ENCODE peak calls at places on chromosomes 6 and 20, in four cellular contexts. One of them, this sample, is unnamed.

GRCh38 chr6:72132851-72133250 is 246.5 kb downstream of the RIMS1 start:
- DNase-seq in GM12878: no peak
- DNase-seq in SK-N-SH: peak
- DNase-seq in H1: no peak
- DNase-seq in this sample: no peak

GRCh38 chr6:139602577-139602976 is 228.1 kb upstream of the CITED2 start:
- DNase-seq in GM12878: no peak
- DNase-seq in SK-N-SH: no peak
- DNase-seq in H1: no peak
- DNase-seq in this sample: no peak

GRCh38 chr20:33909331-33909921 is 84.3 kb upstream of the RALY start:
- DNase-seq in GM12878: no peak
- DNase-seq in SK-N-SH: no peak
- DNase-seq in H1: no peak
- DNase-seq in this sample: peak

GRCh38 chr20:57774951-57775350 is 65.1 kb upstream of the PMEPA1 start:
- DNase-seq in GM12878: no peak
- DNase-seq in SK-N-SH: no peak
- DNase-seq in H1: no peak
- DNase-seq in this sample: no peak

GRCh38 chr20:13271977-13272975 is 51.2 kb downstream of the ISM1 start:
- DNase-seq in GM12878: no peak
- DNase-seq in SK-N-SH: no peak
- DNase-seq in H1: no peak
- DNase-seq in this sample: no peak

GRCh38 chr6:100126682-100127484 is 132.9 kb upstream of the MCHR2 start:
- DNase-seq in GM12878: no peak
- DNase-seq in SK-N-SH: no peak
- DNase-seq in H1: no peak
- DNase-seq in this sample: no peak

GRCh38 chr20:34549291-34549928 is 9.1 kb upstream of the MAP1LC3A start:
- DNase-seq in GM12878: no peak
- DNase-seq in SK-N-SH: no peak
- DNase-seq in H1: no peak
- DNase-seq in this sample: peak

GRCh38 chr6:26392932-26393636 is 9.0 kb upstream of the BTN3A1 start:
- DNase-seq in GM12878: no peak
- DNase-seq in SK-N-SH: peak
- DNase-seq in H1: no peak
- DNase-seq in this sample: no peak

GRCh38 chr6:137237413-137238170 is 18.4 kb upstream of the IFNGR1 start:
- DNase-seq in GM12878: no peak
- DNase-seq in SK-N-SH: no peak
- DNase-seq in H1: no peak
- DNase-seq in this sample: peak

GRCh38 chr6:13672904-13673303 is 38.7 kb downstream of the RANBP9 start:
- DNase-seq in GM12878: no peak
- DNase-seq in SK-N-SH: no peak
- DNase-seq in H1: no peak
- DNase-seq in this sample: no peak

GRCh38 chr6:30615958-30616810 is 859 bp downstream of the PPP1R10 start:
- DNase-seq in GM12878: no peak
- DNase-seq in SK-N-SH: no peak
- DNase-seq in H1: no peak
- DNase-seq in this sample: peak

GRCh38 chr6:68282646-68283045 is 352.4 kb upstream of the ADGRB3 start:
- DNase-seq in GM12878: no peak
- DNase-seq in SK-N-SH: no peak
- DNase-seq in H1: no peak
- DNase-seq in this sample: no peak

GRCh38 chr6:6885521-6886088 is 222.2 kb upstream of the RREB1 start:
- DNase-seq in GM12878: no peak
- DNase-seq in SK-N-SH: no peak
- DNase-seq in H1: no peak
- DNase-seq in this sample: no peak

GRCh38 chr6:110881929-110882629 is 7.5 kb downstream of the AMD1 start:
- DNase-seq in GM12878: no peak
- DNase-seq in SK-N-SH: no peak
- DNase-seq in H1: no peak
- DNase-seq in this sample: no peak

GRCh38 chr20:31608256-31608980 is 3.3 kb downstream of the ID1 start:
- DNase-seq in GM12878: no peak
- DNase-seq in SK-N-SH: peak
- DNase-seq in H1: no peak
- DNase-seq in this sample: peak

GRCh38 chr6:131061771-131062160 is 1.3 kb downstream of the EPB41L2 start:
- DNase-seq in GM12878: no peak
- DNase-seq in SK-N-SH: no peak
- DNase-seq in H1: no peak
- DNase-seq in this sample: no peak

GRCh38 chr6:38155576-38156204 is 336.2 kb downstream of the ZFAND3 start:
- DNase-seq in GM12878: no peak
- DNase-seq in SK-N-SH: no peak
- DNase-seq in H1: no peak
- DNase-seq in this sample: no peak

GRCh38 chr6:106749611-106750010 is 120.2 kb downstream of the QRSL1 start:
- DNase-seq in GM12878: no peak
- DNase-seq in SK-N-SH: no peak
- DNase-seq in H1: no peak
- DNase-seq in this sample: no peak

GRCh38 chr6:89411269-89412070 is 603 bp downstream of the RRAGD start:
- DNase-seq in GM12878: no peak
- DNase-seq in SK-N-SH: peak
- DNase-seq in H1: no peak
- DNase-seq in this sample: no peak

GRCh38 chr20:1320902-1321653 is 7.9 kb downstream of the SDCBP2 start:
- DNase-seq in GM12878: no peak
- DNase-seq in SK-N-SH: no peak
- DNase-seq in H1: no peak
- DNase-seq in this sample: no peak

GRCh38 chr6:1837868-1838267 is 228.2 kb downstream of the FOXC1 start:
- DNase-seq in GM12878: no peak
- DNase-seq in SK-N-SH: no peak
- DNase-seq in H1: no peak
- DNase-seq in this sample: no peak

GRCh38 chr20:25083773-25084615 is 2.1 kb upstream of the VSX1 start:
- DNase-seq in GM12878: no peak
- DNase-seq in SK-N-SH: no peak
- DNase-seq in H1: no peak
- DNase-seq in this sample: no peak

GRCh38 chr20:2364014-2364413 is 16.7 kb upstream of the TGM6 start:
- DNase-seq in GM12878: no peak
- DNase-seq in SK-N-SH: no peak
- DNase-seq in H1: no peak
- DNase-seq in this sample: no peak

GRCh38 chr6:167678102-167679101 is 148.3 kb upstream of the AFDN start:
- DNase-seq in GM12878: no peak
- DNase-seq in SK-N-SH: peak
- DNase-seq in H1: no peak
- DNase-seq in this sample: peak

GRCh38 chr6:148517518-148517917 is 174.9 kb downstream of the SASH1 start:
- DNase-seq in GM12878: no peak
- DNase-seq in SK-N-SH: no peak
- DNase-seq in H1: no peak
- DNase-seq in this sample: no peak

GRCh38 chr6:16653226-16653625 is 108.0 kb downstream of the ATXN1 start:
- DNase-seq in GM12878: no peak
- DNase-seq in SK-N-SH: no peak
- DNase-seq in H1: no peak
- DNase-seq in this sample: no peak

GRCh38 chr6:119627908-119628669 is 278.5 kb upstream of the MAN1A1 start:
- DNase-seq in GM12878: no peak
- DNase-seq in SK-N-SH: no peak
- DNase-seq in H1: no peak
- DNase-seq in this sample: no peak

GRCh38 chr6:7323074-7323473 is 10.1 kb upstream of the SSR1 start:
- DNase-seq in GM12878: no peak
- DNase-seq in SK-N-SH: no peak
- DNase-seq in H1: no peak
- DNase-seq in this sample: no peak

GRCh38 chr20:57618091-57618765 is 2.0 kb downstream of the ZBP1 start:
- DNase-seq in GM12878: no peak
- DNase-seq in SK-N-SH: no peak
- DNase-seq in H1: no peak
- DNase-seq in this sample: no peak

GRCh38 chr6:4008324-4009047 is 70.5 kb downstream of the FAM217A start:
- DNase-seq in GM12878: no peak
- DNase-seq in SK-N-SH: peak
- DNase-seq in H1: no peak
- DNase-seq in this sample: peak

GRCh38 chr6:8219352-8219943 is 117.1 kb upstream of the EEF1E1 start:
- DNase-seq in GM12878: no peak
- DNase-seq in SK-N-SH: peak
- DNase-seq in H1: no peak
- DNase-seq in this sample: peak

GRCh38 chr6:5905431-5906339 is 101.0 kb downstream of the NRN1 start:
- DNase-seq in GM12878: no peak
- DNase-seq in SK-N-SH: no peak
- DNase-seq in H1: no peak
- DNase-seq in this sample: no peak

GRCh38 chr20:39993737-39994136 is 695.3 kb downstream of the MAFB start:
- DNase-seq in GM12878: no peak
- DNase-seq in SK-N-SH: no peak
- DNase-seq in H1: no peak
- DNase-seq in this sample: no peak
- TF ChIP-seq TCF12 in GM12878: no peak
- TF ChIP-seq TCF12 in SK-N-SH: no peak
- TF ChIP-seq TCF12 in H1: no peak
- TF ChIP-seq TCF12 in this sample: no peak

DNA sequence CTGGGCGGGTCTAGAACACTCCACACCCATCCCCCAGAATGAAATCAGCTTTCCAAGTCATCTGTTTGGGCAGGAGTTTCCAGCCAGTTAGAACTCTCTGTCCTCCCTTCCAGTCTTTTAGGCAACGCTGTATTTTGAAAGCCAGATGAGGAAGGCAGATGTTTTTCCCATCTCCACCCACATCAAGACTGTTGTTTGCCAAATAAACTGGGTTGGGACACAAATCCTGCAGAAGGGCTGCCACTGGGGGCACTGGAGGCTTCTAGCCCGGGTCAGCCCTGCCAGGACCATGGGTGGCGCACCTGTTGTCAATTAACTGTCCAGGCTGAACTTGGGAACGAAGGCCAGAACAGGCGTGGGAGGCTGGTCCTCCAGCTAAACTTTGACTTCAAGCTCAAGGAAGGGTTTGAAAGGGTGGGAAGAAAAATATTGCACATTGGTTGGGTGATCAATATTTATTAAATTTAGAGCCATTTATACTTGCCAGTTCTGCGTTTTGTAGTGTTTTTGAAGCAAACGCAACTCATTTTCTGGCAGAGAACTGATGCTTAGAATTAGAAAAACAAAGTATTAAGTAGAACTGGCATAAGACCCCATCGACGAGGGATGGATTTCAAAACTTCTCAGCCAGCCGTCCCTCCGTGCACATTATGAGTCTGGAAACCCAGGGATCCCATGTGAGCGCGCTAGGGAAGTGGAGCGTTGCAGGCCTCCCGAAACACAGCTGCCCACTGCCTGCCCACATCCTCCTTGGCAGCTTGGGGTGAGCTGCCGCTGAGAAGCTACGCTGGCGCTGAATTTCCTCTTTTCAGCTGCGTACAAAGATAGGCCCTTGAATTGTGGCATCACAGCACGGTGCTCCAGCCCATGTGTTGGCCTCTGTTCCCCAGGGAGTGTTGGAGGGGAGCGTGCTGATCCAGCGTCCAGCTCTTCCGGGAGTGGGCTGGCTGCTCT is 297.4 kb downstream of the QKI start:
- DNase-seq in GM12878: peak
- DNase-seq in SK-N-SH: peak
- DNase-seq in H1: no peak
- DNase-seq in this sample: peak
- TF ChIP-seq TCF12 in GM12878: peak
- TF ChIP-seq TCF12 in SK-N-SH: no peak
- TF ChIP-seq TCF12 in H1: no peak
- TF ChIP-seq TCF12 in this sample: no peak

GRCh38 chr6:24484657-24485318 is 4.6 kb downstream of the GPLD1 start:
- DNase-seq in GM12878: no peak
- DNase-seq in SK-N-SH: no peak
- DNase-seq in H1: no peak
- DNase-seq in this sample: no peak
- TF ChIP-seq TCF12 in GM12878: no peak
- TF ChIP-seq TCF12 in SK-N-SH: no peak
- TF ChIP-seq TCF12 in H1: no peak
- TF ChIP-seq TCF12 in this sample: no peak

GRCh38 chr6:49269190-49269589 is 193.9 kb downstream of the MMUT start:
- DNase-seq in GM12878: no peak
- DNase-seq in SK-N-SH: no peak
- DNase-seq in H1: no peak
- DNase-seq in this sample: no peak
- TF ChIP-seq TCF12 in GM12878: no peak
- TF ChIP-seq TCF12 in SK-N-SH: no peak
- TF ChIP-seq TCF12 in H1: no peak
- TF ChIP-seq TCF12 in this sample: no peak

GRCh38 chr6:75230484-75231325 is 12.9 kb downstream of the COX7A2 start:
- DNase-seq in GM12878: no peak
- DNase-seq in SK-N-SH: peak
- DNase-seq in H1: no peak
- DNase-seq in this sample: peak

GRCh38 chr6:75235271-75235670 is 8.3 kb downstream of the COX7A2 start:
- DNase-seq in GM12878: no peak
- DNase-seq in SK-N-SH: no peak
- DNase-seq in H1: no peak
- DNase-seq in this sample: no peak

GRCh38 chr6:75234126-75234865 is 9.3 kb downstream of the COX7A2 start:
- DNase-seq in GM12878: no peak
- DNase-seq in SK-N-SH: no peak
- DNase-seq in H1: no peak
- DNase-seq in this sample: no peak

GRCh38 chr6:75233097-75233615 is 10.4 kb downstream of the COX7A2 start:
- DNase-seq in GM12878: no peak
- DNase-seq in SK-N-SH: no peak
- DNase-seq in H1: no peak
- DNase-seq in this sample: no peak

DNA sequence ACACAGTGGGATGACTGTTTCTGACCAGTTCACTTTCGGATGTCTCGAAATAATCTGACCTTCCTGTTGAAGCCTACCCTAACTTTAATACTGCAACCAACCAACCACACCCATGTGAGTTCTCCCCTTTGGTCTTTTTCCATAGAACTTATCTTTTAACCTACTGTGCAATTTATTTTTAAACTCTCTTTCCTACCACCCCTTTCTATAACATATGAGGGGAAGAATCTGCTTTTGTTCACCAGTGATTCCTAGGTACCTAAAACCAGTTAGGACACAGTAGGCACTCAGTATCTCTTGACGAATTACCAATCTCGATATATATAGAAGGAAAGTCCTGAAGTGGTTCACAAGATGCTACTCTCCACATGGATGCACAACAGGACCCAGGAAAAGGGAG is 7.0 kb downstream of the COX7A2 start:
- DNase-seq in GM12878: no peak
- DNase-seq in SK-N-SH: no peak
- DNase-seq in H1: no peak
- DNase-seq in this sample: no peak
- TF ChIP-seq TCF12 in GM12878: no peak
- TF ChIP-seq TCF12 in SK-N-SH: no peak
- TF ChIP-seq TCF12 in H1: no peak
- TF ChIP-seq TCF12 in this sample: no peak

GRCh38 chr6:134029495-134030455 is 22.6 kb downstream of the SLC2A12 start:
- DNase-seq in GM12878: no peak
- DNase-seq in SK-N-SH: peak
- DNase-seq in H1: no peak
- DNase-seq in this sample: no peak
- TF ChIP-seq TCF12 in GM12878: no peak
- TF ChIP-seq TCF12 in SK-N-SH: peak
- TF ChIP-seq TCF12 in H1: no peak
- TF ChIP-seq TCF12 in this sample: no peak